ENCODE peak calls at places on chromosomes 1 and 21, in ten cellular contexts. G is GM13976, M is cardiac fibroblast, H is HFFc6, Y is nephron progenitor cell, U is coronary artery, Z is heart right ventricle, T is kidney, K is psoas muscle, O is RWPE1. E is an unnamed sample.

GRCh38 chr1:169240449-169241242 is 127.0 kb downstream of the NME7 start:
- DNase-seq in G (no peak), M (peak), H (no peak), Y (no peak), T (no peak), U (no peak), O (peak), K (no peak), Z (no peak), E (no peak)

GRCh38 chr1:156664046-156664948 is 12.9 kb downstream of the NES start:
- DNase-seq in M (peak), Y (peak), O (no peak), U (no peak), T (no peak), K (no peak), H (peak), Z (no peak), G (no peak), E (no peak)

GRCh38 chr1:30743584-30744059 is 14.0 kb downstream of the LAPTM5 start:
- DNase-seq in Y (no peak), O (peak), T (peak), G (peak), Z (no peak), U (no peak), K (no peak), H (no peak), M (no peak), E (no peak)

GRCh38 chr21:14382486-14382834 is 486 bp downstream of the HSPA13 start:
- DNase-seq in G (no peak), H (no peak), O (peak), U (no peak), Y (no peak), T (no peak), M (peak), K (no peak), Z (no peak), E (no peak)

GRCh38 chr1:235503333-235504121 is 725 bp downstream of the B3GALNT2 start:
- DNase-seq in T (peak), K (peak), M (peak), G (peak), U (no peak), Y (peak), Z (peak), O (peak), H (peak), E (no peak)

GRCh38 chr1:150563340-150564038 is 14.3 kb downstream of the ADAMTSL4 start:
- DNase-seq in Z (no peak), M (peak), K (no peak), H (no peak), O (no peak), U (peak), G (peak), T (peak), Y (no peak), E (no peak)

GRCh38 chr1:166914111-166914510 is 38.0 kb upstream of the TADA1 start:
- DNase-seq in U (no peak), O (no peak), M (no peak), T (no peak), Y (no peak), Z (no peak), H (no peak), K (no peak), G (no peak), E (no peak)

GRCh38 chr1:221840511-221841243 is 98.8 kb upstream of the DUSP10 start:
- DNase-seq in T (no peak), H (no peak), Z (peak), U (no peak), K (peak), O (no peak), M (peak), G (no peak), Y (no peak), E (no peak)

GRCh38 chr21:15300131-15300530 is 235.3 kb upstream of the NRIP1 start:
- DNase-seq in U (no peak), H (no peak), K (no peak), T (no peak), Y (no peak), Z (no peak), M (no peak), G (no peak), O (no peak), E (no peak)

GRCh38 chr1:153774780-153775431 is at the start of gene SLC27A3:
- DNase-seq in O (peak), T (peak), M (peak), K (peak), Z (peak), U (peak), G (peak), Y (peak), H (no peak), E (no peak)

GRCh38 chr1:167374014-167374413 is 144.3 kb downstream of the CD247 start:
- DNase-seq in Z (no peak), G (no peak), T (no peak), M (peak), O (no peak), H (no peak), U (no peak), Y (no peak), K (no peak), E (no peak)

GRCh38 chr1:75999034-75999433 is 66.8 kb upstream of the ASB17 start:
- DNase-seq in T (no peak), Z (no peak), O (no peak), Y (no peak), K (no peak), M (no peak), H (no peak), U (no peak), G (no peak), E (no peak)

GRCh38 chr1:116489231-116489697 is 81.6 kb downstream of the CD58 start:
- DNase-seq in O (no peak), M (no peak), U (no peak), H (no peak), K (no peak), T (peak), Y (no peak), G (no peak), Z (no peak), E (no peak)

GRCh38 chr1:67489643-67490042 is 59.4 kb upstream of the SERBP1 start:
- DNase-seq in G (peak), U (no peak), K (no peak), H (no peak), M (peak), O (peak), Y (no peak), Z (no peak), T (no peak), E (no peak)

GRCh38 chr1:210625715-210626114 is 297.0 kb downstream of the HHAT start:
- DNase-seq in M (no peak), T (no peak), Y (no peak), Z (no peak), H (no peak), U (no peak), G (no peak), O (no peak), K (no peak), E (no peak)

GRCh38 chr1:29469457-29469856 is 233.1 kb downstream of the PTPRU start:
- DNase-seq in U (no peak), K (peak), Y (no peak), M (peak), T (no peak), O (no peak), G (no peak), Z (no peak), H (no peak), E (no peak)

GRCh38 chr1:60132108-60132507 is 58.5 kb upstream of the C1orf87 start:
- DNase-seq in O (no peak), K (no peak), H (no peak), G (no peak), Y (no peak), T (no peak), Z (no peak), M (no peak), U (no peak), E (no peak)

GRCh38 chr1:24418898-24419628 is 3.5 kb downstream of the NIPAL3 start:
- DNase-seq in U (no peak), Y (no peak), H (no peak), T (peak), Z (peak), O (peak), M (peak), G (no peak), K (no peak), E (no peak)

GRCh38 chr1:23591460-23592208 is 32.3 kb upstream of the ID3 start:
- DNase-seq in G (peak), O (no peak), M (no peak), K (peak), H (no peak), T (no peak), Z (peak), U (no peak), Y (no peak), E (no peak)

GRCh38 chr1:222821239-222821638 is 6.4 kb downstream of the DISP1 start:
- DNase-seq in Y (no peak), H (peak), K (no peak), U (no peak), Z (no peak), O (no peak), T (no peak), M (no peak), G (no peak), E (no peak)

GRCh38 chr1:24803987-24804530 is 58.8 kb downstream of the CLIC4 start:
- DNase-seq in Z (no peak), O (no peak), U (no peak), M (no peak), G (peak), Y (no peak), H (no peak), T (no peak), K (no peak), E (no peak)

GRCh38 chr1:21241761-21242581 is 48.3 kb downstream of the ECE1 start:
- DNase-seq in G (no peak), Y (no peak), U (no peak), M (no peak), H (no peak), O (no peak), Z (no peak), K (no peak), T (no peak), E (no peak)

GRCh38 chr1:25197982-25198681 is 34.2 kb downstream of the SYF2 start:
- DNase-seq in Z (no peak), K (no peak), O (no peak), U (no peak), Y (peak), H (no peak), G (no peak), T (no peak), M (no peak), E (no peak)

GRCh38 chr1:54125671-54126070 is 27.1 kb downstream of the CDCP2 start:
- DNase-seq in K (peak), M (peak), G (no peak), Y (no peak), H (no peak), O (no peak), T (no peak), U (no peak), Z (peak), E (no peak)

GRCh38 chr1:214816603-214817002 is 213.6 kb downstream of the CENPF start:
- DNase-seq in H (no peak), U (no peak), T (no peak), O (no peak), Y (no peak), Z (no peak), G (no peak), K (no peak), M (no peak), E (no peak)
- TF ChIP-seq CTCF in H (peak), U (no peak), T (no peak), O (no peak), Y (no peak), Z (no peak), G (no peak), K (no peak), M (peak), E (peak)

GRCh38 chr1:233025156-233025555 is 74.7 kb downstream of the NTPCR start:
- DNase-seq in T (no peak), G (peak), O (peak), U (no peak), K (peak), M (peak), H (no peak), Y (peak), Z (peak), E (peak)
- TF ChIP-seq CTCF in T (no peak), G (peak), O (no peak), U (no peak), K (peak), M (peak), H (peak), Y (peak), Z (peak), E (peak)

GRCh38 chr1:151741516-151741915 is 20.2 kb downstream of the RIIAD1 start:
- DNase-seq in Z (no peak), T (no peak), K (no peak), H (no peak), G (no peak), O (no peak), Y (no peak), U (no peak), M (no peak), E (no peak)

GRCh38 chr1:151737479-151737878 is 16.2 kb downstream of the RIIAD1 start:
- DNase-seq in H (no peak), Y (no peak), O (no peak), G (no peak), M (no peak), K (no peak), T (no peak), Z (no peak), U (no peak), E (no peak)

DNA sequence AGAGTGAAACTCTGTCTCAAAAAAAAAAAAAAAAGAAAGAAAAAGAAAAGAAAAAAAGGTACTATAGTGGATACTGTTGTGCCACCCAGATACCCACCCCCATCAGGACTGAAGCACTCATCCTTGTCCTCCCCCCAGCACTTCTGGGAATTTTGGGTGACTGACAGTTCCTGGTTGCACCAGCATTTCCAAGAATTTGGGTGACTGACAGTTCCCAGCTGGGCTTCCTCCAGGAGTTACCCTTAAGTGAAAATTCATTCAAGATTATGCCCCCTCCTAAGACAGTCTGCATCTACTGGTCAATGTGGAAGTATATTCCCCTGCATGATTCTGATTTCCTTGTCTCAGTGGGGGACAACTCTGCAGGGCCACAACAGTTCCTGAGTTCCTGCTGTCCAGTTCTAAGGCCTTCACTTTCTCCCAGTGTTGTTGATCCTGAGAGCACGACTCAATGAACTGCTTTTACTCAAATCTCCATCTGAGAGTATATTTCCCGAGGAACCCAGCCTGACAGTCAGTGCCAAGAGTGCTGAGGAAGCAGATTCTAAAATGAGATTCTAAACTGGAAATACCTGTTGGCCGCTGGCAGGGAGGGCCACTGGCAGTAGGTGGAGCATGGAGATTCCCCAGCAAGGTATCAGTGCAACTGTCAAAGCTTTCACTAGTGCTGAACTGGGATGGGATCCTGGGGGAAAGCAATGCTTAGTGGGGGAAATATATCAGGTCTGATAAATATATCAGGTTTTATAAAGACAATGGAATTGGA is 18.5 kb downstream of the RIIAD1 start:
- DNase-seq in M (no peak), Y (no peak), Z (no peak), T (no peak), U (no peak), K (no peak), G (no peak), O (peak), H (no peak), E (no peak)
- TF ChIP-seq CTCF in M (no peak), Y (no peak), Z (no peak), T (no peak), U (no peak), K (no peak), G (no peak), O (no peak), H (no peak), E (no peak)

DNA sequence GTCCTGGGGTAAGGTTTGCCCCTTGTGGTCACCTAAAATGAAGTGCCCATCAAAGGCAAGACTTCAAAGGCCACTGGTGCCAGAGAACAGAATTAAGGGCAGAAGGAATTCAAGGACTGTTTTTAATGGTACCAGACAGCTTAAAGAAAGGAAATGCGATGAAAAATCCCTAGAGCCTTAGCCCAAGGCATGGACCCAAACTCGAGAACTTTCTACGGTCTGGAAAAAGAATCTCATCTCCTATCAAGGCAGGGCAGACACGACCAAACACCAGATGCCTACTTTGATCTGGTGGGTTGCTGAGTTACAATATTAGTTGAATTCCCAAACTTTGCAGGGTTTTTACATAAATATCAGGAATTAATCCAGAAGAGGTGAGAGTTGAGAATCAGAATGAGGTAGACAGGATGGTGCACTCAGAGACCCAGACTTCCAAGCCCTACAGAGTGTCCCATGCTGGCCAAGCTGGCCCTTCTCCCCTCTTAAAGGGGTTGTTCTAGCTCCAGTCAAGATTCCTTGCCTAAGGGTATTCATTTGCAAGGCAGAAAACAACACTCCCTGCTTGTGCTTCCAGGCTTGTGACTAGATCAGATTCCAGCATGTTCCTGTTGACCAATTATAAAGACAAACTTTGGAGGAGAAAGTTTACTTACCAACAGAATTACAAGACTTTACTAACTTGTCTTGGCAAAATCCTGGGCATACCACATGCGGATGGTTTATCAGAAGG is 48.0 kb downstream of the EDN2 start:
- DNase-seq in M (no peak), Z (no peak), T (no peak), U (no peak), K (no peak), H (no peak), G (no peak), O (no peak), Y (no peak), E (no peak)
- TF ChIP-seq CTCF in M (no peak), Z (no peak), T (no peak), U (no peak), K (no peak), H (no peak), G (no peak), O (no peak), Y (no peak), E (no peak)

DNA sequence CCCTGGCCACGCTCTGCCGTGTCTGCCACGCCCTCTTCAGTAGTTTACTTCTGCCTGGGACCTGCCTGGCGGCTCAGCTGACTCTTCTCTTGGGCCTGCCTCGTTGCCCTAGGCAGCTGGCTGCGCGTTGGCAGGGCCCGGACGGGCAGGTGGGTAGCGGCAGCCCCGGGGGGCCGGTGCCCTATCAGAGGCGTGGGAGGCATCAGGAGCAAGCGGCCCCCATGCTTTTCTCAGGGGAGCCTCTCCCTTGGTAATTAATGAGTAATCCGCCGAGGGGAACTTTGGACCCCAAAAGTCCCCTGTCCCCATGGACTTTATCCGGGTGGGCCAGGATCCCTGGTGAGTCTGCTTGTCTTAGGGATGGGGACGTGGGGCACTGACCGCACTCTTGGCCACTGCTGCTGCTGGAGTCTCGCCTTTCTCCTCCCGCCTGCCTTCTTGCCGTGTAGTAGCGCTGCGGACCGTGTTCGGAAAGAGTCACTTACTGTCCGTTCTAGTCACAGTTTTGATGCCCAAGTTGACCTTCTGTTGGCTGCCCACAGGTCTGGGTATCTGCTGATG is 22.7 kb downstream of the SKI start:
- DNase-seq in Y (no peak), U (no peak), Z (no peak), H (no peak), K (peak), O (no peak), T (peak), G (no peak), M (no peak), E (no peak)
- TF ChIP-seq CTCF in Y (no peak), U (no peak), Z (no peak), H (no peak), K (no peak), O (no peak), T (no peak), G (no peak), M (no peak), E (no peak)

DNA sequence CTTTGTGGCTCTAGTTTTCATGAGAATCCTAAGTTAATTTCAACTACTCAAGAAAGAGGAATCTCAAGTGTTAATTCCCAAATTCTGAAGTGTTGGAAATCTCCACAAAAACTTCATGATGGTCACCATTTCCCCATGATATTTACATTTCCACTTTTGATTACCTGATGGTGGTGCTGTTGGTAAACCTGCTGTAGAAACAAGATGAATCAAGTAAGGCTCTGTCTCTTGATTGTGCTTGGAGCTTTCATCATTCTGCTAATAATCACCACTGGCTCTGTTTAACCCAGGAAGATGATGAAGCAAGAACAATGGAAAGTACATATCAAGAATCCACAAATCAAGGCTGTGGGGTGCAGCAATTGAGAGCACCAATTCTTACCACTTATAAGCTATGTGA is 77.8 kb downstream of the C4BPA start:
- DNase-seq in H (no peak), Z (no peak), O (peak), Y (no peak), T (no peak), K (no peak), U (no peak), G (no peak), M (peak), E (no peak)
- TF ChIP-seq CTCF in H (peak), Z (no peak), O (peak), Y (no peak), T (peak), K (peak), U (no peak), G (no peak), M (peak), E (no peak)

GRCh38 chr1:7516892-7517291 is 254.2 kb upstream of the VAMP3 start:
- DNase-seq in Z (no peak), U (no peak), T (no peak), K (no peak), Y (no peak), H (no peak), O (no peak), G (no peak), M (no peak), E (no peak)

GRCh38 chr1:7517611-7518330 is 253.3 kb upstream of the VAMP3 start:
- DNase-seq in K (peak), Y (no peak), M (no peak), U (no peak), H (no peak), T (no peak), G (no peak), Z (no peak), O (no peak), E (no peak)

GRCh38 chr1:7515896-7516295 is 255.2 kb upstream of the VAMP3 start:
- DNase-seq in Z (no peak), K (peak), G (no peak), T (no peak), Y (no peak), U (no peak), O (no peak), M (no peak), H (no peak), E (no peak)

GRCh38 chr1:7515175-7515574 is 255.9 kb upstream of the VAMP3 start:
- DNase-seq in O (no peak), T (peak), M (no peak), Y (no peak), G (no peak), Z (no peak), U (no peak), H (no peak), K (peak), E (no peak)

GRCh38 chr1:7516341-7516740 is 254.8 kb upstream of the VAMP3 start:
- DNase-seq in T (no peak), Z (no peak), M (no peak), O (no peak), G (no peak), K (peak), U (no peak), Y (peak), H (peak), E (no peak)
- TF ChIP-seq CTCF in T (no peak), Z (no peak), M (no peak), O (no peak), G (no peak), K (no peak), U (no peak), Y (no peak), H (no peak), E (no peak)